ENCODE peak calls at places on chromosomes 11 and 22, in four cellular contexts. T is stimulated activated CD4-positive, alpha-beta T cell treated with anti-CD3 and anti-CD28 coated beads, Interleukin-15, amount 100 ng/mL, for 24 hours; I is iPS-NIHi11; D is C1 segment of cervical spinal cord. P is an unnamed sample.
A peak's percentile ranks its signal among the peaks of the same experiment; 100 is the strongest.

GRCh38 chr11:58880166-58880565 is 35.7 kb upstream of the GLYATL2 start:
- DNase-seq in D (no peak), T (no peak), I (no peak), P (no peak)

GRCh38 chr11:128055576-128056217 is 531.7 kb downstream of the ETS1 start:
- DNase-seq in I (no peak), T (no peak), D (no peak), P (no peak)

GRCh38 chr11:81869337-81870065 is 864.2 kb downstream of the FAM181B start:
- DNase-seq in I (no peak), D (no peak), T (peak; percentile 88), P (peak; percentile 60)

GRCh38 chr22:49015459-49015858 is 812.2 kb downstream of the BRD1 start:
- DNase-seq in T (no peak), I (no peak), D (no peak), P (no peak)

GRCh38 chr22:50474711-50475651 is at the start of gene SBF1:
- DNase-seq in I (peak; percentile 99), D (peak; percentile 86), T (peak; percentile 92), P (peak; percentile 62)

GRCh38 chr11:45048870-45049825 is 97.3 kb upstream of the PRDM11 start:
- DNase-seq in D (no peak), T (no peak), I (no peak), P (no peak)

GRCh38 chr11:19218801-19219460 is 17.1 kb upstream of the CSRP3 start:
- DNase-seq in D (peak; percentile 51), I (peak; percentile 32), T (no peak), P (no peak)

GRCh38 chr11:96141649-96142048 is 201.3 kb downstream of the MAML2 start:
- DNase-seq in T (no peak), I (no peak), D (no peak), P (no peak)

GRCh38 chr11:60939828-60940227 is 12.1 kb downstream of the SLC15A3 start:
- DNase-seq in I (no peak), D (no peak), T (no peak), P (no peak)

P was measured in A172.